ENCODE peak calls at places on chromosomes 6 and 20, in four cellular contexts. M, W, K and X are unnamed samples.

GRCh38 chr6:142087950-142088857 is 44.5 kb upstream of the GJE1 start:
- DNase-seq in M (no peak), K (no peak), W (no peak), X (no peak)

GRCh38 chr6:15608406-15608805 is 54.4 kb downstream of the DTNBP1 start:
- DNase-seq in M (peak), K (no peak), W (no peak), X (no peak)

GRCh38 chr6:89237158-89237557 is 20.0 kb upstream of the GABRR1 start:
- DNase-seq in K (no peak), M (no peak), W (no peak), X (no peak)

GRCh38 chr6:84422380-84422968 is 195.0 kb upstream of the CEP162 start:
- DNase-seq in K (no peak), M (no peak), W (no peak), X (no peak)

GRCh38 chr20:10271470-10272219 is 53.0 kb downstream of the SNAP25 start:
- DNase-seq in M (peak), K (no peak), W (no peak), X (no peak)

GRCh38 chr6:120671519-120671918 is 662.8 kb downstream of the TBC1D32 start:
- DNase-seq in K (no peak), W (no peak), M (no peak), X (no peak)

GRCh38 chr6:169452117-169452868 is 198.6 kb upstream of the THBS2 start:
- DNase-seq in M (peak), W (no peak), K (no peak), X (no peak)

GRCh38 chr6:75694406-75694805 is 54.6 kb upstream of the MYO6 start:
- DNase-seq in K (no peak), M (no peak), W (no peak), X (no peak)

GRCh38 chr6:136524936-136525413 is 25.2 kb downstream of the MAP7 start:
- DNase-seq in W (peak), K (no peak), M (no peak), X (no peak)

GRCh38 chr6:8246403-8246802 is 144.1 kb upstream of the EEF1E1 start:
- DNase-seq in K (no peak), W (no peak), M (no peak), X (no peak)

GRCh38 chr6:39409889-39410288 is 87.4 kb upstream of the KCNK16 start:
- DNase-seq in K (no peak), M (no peak), W (no peak), X (no peak)

GRCh38 chr6:127587875-127588274 is 10.9 kb downstream of the C6orf58 start:
- DNase-seq in W (no peak), M (no peak), K (no peak), X (no peak)